ENCODE peak calls at places on chromosome 1, in seven cellular contexts. M, W, J, X, S, G and U are unnamed samples.

GRCh38 chr1:55138740-55139283 is 76.4 kb downstream of the USP24 start:
- DNase-seq in M (no peak), W (no peak), J (no peak), X (no peak), S (no peak), G (no peak), U (no peak)

GRCh38 chr1:234773936-234774677 is 164.1 kb upstream of the IRF2BP2 start:
- DNase-seq in M (no peak), W (no peak), J (no peak), X (no peak), S (no peak), G (no peak), U (no peak)

GRCh38 chr1:184160236-184160635 is 108.7 kb downstream of the TSEN15 start:
- DNase-seq in M (peak), W (no peak), J (no peak), X (peak), S (no peak), G (peak), U (peak)

GRCh38 chr1:45820173-45820572 is 16.8 kb downstream of the MAST2 start:
- DNase-seq in M (no peak), W (no peak), J (no peak), X (no peak), S (no peak), G (no peak), U (no peak)

GRCh38 chr1:106793686-106794085 is 262.8 kb upstream of the PRMT6 start:
- DNase-seq in M (no peak), W (no peak), J (no peak), X (no peak), S (no peak), G (no peak), U (no peak)

GRCh38 chr1:27284425-27285287 is 37.3 kb upstream of the TMEM222 start:
- DNase-seq in M (peak), W (peak), J (no peak), X (peak), S (peak), G (peak), U (peak)

GRCh38 chr1:160089883-160090282 is 8.5 kb downstream of the IGSF8 start:
- DNase-seq in M (no peak), W (no peak), J (no peak), X (no peak), S (no peak), G (no peak), U (no peak)

GRCh38 chr1:21123287-21123961 is 53.3 kb downstream of the EIF4G3 start:
- DNase-seq in M (no peak), W (no peak), J (no peak), X (peak), S (no peak), G (peak), U (peak)

GRCh38 chr1:161038523-161039153 is at the start of gene TSTD1:
- DNase-seq in M (peak), W (peak), J (no peak), X (no peak), S (peak), G (peak), U (no peak)

GRCh38 chr1:22889213-22889827 is 83.3 kb downstream of the LACTBL1 start:
- DNase-seq in M (peak), W (no peak), J (no peak), X (peak), S (no peak), G (peak), U (peak)

GRCh38 chr1:247857069-247857985 is at the start of gene TRIM58:
- DNase-seq in M (peak), W (no peak), J (no peak), X (peak), S (peak), G (peak), U (no peak)

GRCh38 chr1:221849897-221850296 is 108.0 kb upstream of the DUSP10 start:
- DNase-seq in M (peak), W (no peak), J (no peak), X (no peak), S (no peak), G (no peak), U (no peak)

GRCh38 chr1:221841983-221842335 is 100.1 kb upstream of the DUSP10 start:
- DNase-seq in M (no peak), W (no peak), J (no peak), X (no peak), S (no peak), G (no peak), U (no peak)

GRCh38 chr1:221849110-221849509 is 107.2 kb upstream of the DUSP10 start:
- DNase-seq in M (no peak), W (no peak), J (no peak), X (no peak), S (no peak), G (peak), U (no peak)

GRCh38 chr1:221847676-221848075 is 105.8 kb upstream of the DUSP10 start:
- DNase-seq in M (no peak), W (no peak), J (no peak), X (no peak), S (no peak), G (no peak), U (no peak)

DNA sequence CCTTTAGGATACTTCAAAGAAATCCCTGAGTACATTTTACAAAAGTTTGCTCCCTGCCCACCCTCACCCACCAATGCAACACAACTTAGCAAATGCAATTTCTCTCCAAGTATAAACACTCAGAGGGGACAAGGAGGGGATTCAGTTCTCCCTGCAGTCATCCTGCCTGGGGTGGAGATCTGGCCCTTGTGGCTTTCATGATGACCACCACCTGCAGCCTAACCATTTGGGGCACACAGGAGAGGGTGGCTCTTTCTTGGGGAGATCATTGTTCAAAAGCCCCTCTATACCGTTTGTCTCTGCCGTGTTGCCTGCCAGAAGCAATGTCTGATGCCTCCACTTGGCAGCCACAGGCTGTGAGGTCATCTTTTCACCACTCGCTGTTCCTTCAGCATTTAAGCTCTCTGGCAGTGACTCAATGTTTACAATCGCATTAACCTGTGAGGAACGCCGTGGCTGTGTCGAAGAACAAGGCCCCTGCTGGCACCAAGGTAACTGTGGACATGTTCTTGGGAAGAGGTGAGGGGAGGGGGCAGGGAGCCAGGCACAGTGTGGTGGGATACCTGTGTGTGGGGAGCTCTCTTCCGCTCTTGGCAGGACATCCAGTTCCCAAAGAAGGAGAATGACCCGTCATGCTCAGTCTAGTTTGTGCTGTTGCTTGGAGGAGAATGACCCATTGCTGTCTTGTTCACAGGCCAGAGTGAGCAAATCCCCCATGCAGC is 103.9 kb upstream of the DUSP10 start:
- DNase-seq in M (peak), W (peak), J (no peak), X (peak), S (no peak), G (peak), U (peak)
- H2AK5ac ChIP-seq in M (no peak), W (no peak), J (no peak), X (no peak), S (no peak), G (no peak), U (peak)

DNA sequence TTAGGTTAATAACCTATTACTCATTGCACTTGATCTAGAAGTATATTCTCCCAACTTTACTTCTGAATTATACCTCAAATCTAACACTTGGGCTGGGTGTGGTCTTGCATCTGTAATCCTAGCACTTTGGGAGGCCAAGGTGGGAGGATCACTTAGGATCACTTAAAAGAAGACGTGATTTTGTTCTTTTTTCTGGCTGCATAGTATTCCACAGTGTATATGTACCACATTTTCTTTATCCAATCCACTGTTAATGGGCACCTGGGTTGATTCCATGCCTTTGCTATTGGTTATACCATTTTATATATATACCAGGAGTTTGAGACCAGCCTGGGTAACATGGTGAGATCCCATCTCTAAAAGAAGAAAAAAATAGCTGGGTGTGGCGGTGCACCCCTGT is 48.5 kb upstream of the TSNAX start:
- DNase-seq in M (no peak), W (no peak), J (no peak), X (no peak), S (no peak), G (no peak), U (no peak)
- H2AK5ac ChIP-seq in M (no peak), W (no peak), J (no peak), X (no peak), S (no peak), G (no peak), U (no peak)

GRCh38 chr1:97824200-97824599 is 96.6 kb downstream of the DPYD start:
- DNase-seq in M (no peak), W (no peak), J (no peak), X (no peak), S (no peak), G (no peak), U (no peak)
- H2AK5ac ChIP-seq in M (no peak), W (no peak), J (no peak), X (no peak), S (no peak), G (no peak), U (no peak)

DNA sequence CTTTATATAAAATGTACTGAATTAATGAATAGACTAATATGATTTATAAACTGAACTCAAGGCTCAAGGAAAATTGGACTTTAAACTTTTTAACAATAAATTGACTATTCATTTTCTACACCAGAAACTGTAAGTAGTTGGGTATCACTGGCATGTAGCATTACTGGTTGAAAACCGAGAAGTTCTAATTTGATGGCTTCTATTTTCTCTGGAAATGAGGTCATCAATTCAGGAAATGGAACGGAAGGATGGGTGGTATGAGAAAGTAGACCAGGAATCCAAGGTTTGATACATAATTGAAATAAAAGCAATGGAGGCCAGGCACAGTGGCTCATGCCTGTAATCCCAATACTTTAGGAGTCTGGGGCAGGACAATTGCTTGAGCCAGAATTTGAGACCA is 50.4 kb downstream of the RERE start:
- DNase-seq in M (no peak), W (no peak), J (no peak), X (no peak), S (no peak), G (no peak), U (no peak)
- H2AK5ac ChIP-seq in M (no peak), W (no peak), J (no peak), X (no peak), S (no peak), G (no peak), U (no peak)

GRCh38 chr1:229941785-229942184 is 125.3 kb upstream of the GALNT2 start:
- DNase-seq in M (no peak), W (no peak), J (no peak), X (no peak), S (no peak), G (no peak), U (no peak)
- H2AK5ac ChIP-seq in M (no peak), W (no peak), J (no peak), X (no peak), S (no peak), G (no peak), U (no peak)

GRCh38 chr1:245183429-245183828 is 28.6 kb downstream of the KIF26B start:
- DNase-seq in M (no peak), W (no peak), J (no peak), X (no peak), S (no peak), G (no peak), U (no peak)

GRCh38 chr1:245184791-245185190 is 30.0 kb downstream of the KIF26B start:
- DNase-seq in M (no peak), W (no peak), J (no peak), X (no peak), S (no peak), G (no peak), U (no peak)

GRCh38 chr1:245188350-245188749 is 33.6 kb downstream of the KIF26B start:
- DNase-seq in M (no peak), W (no peak), J (no peak), X (no peak), S (no peak), G (no peak), U (no peak)
- H2AK5ac ChIP-seq in M (no peak), W (no peak), J (no peak), X (no peak), S (no peak), G (no peak), U (no peak)

DNA sequence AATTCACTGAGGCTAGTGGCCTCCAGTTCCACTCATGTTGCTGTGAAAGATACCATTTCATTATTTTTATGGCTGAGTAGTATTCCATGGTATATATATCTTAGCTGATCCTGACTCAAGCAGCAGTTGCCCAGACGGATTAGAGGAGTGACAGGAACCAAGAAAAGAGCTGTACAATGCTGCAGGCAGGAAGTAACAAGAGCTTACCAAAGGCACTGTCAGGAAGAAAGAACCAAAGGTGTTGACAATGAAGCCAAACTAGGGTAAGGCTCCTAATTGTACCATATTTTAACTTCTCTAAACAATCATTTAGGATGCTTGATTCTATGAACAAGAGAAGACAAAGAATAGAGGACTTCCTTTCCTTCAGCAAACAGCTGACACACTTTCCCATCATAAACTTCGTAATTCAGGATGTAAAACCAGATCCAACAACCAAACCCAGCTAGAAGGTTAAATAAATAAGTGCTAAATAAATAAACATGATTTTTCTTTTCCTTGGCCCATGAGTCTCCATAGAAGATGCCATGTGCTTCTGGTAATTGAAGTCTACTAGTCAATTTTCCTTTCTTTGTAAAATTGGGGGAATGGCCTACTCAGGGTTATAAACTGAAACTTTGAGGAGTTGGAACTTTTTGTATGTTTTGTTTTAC is 248.2 kb upstream of the SGIP1 start:
- DNase-seq in M (no peak), W (no peak), J (no peak), X (peak), S (no peak), G (no peak), U (no peak)
- H2AK5ac ChIP-seq in M (no peak), W (no peak), J (no peak), X (no peak), S (no peak), G (no peak), U (no peak)

GRCh38 chr1:36708587-36708986 is 225.9 kb upstream of the CSF3R start:
- DNase-seq in M (no peak), W (no peak), J (no peak), X (no peak), S (no peak), G (no peak), U (no peak)
- H2AK5ac ChIP-seq in M (no peak), W (no peak), J (no peak), X (no peak), S (peak), G (no peak), U (no peak)

DNA sequence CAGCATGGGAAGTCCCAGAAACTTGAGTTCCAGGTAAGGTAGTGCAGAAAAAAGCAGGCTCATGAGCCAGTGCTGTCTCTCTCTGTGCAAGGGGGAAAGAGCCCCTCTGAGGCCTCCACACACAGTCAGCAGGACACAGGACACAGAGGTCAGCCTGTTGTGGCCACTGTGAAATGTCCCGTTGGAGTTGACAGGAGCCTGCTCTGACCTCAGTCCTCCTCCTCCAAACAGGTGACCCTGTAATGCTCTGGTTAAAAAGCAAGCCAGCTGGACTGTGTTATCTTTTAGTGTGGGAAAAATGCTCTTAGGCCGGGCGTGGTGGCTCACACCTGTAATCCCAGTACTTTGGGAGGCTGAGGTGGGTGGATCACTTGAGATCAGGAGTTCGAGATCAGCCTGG is 24.2 kb upstream of the GPR157 start:
- DNase-seq in M (no peak), W (no peak), J (no peak), X (no peak), S (no peak), G (no peak), U (no peak)
- H2AK5ac ChIP-seq in M (no peak), W (no peak), J (no peak), X (no peak), S (no peak), G (no peak), U (no peak)

DNA sequence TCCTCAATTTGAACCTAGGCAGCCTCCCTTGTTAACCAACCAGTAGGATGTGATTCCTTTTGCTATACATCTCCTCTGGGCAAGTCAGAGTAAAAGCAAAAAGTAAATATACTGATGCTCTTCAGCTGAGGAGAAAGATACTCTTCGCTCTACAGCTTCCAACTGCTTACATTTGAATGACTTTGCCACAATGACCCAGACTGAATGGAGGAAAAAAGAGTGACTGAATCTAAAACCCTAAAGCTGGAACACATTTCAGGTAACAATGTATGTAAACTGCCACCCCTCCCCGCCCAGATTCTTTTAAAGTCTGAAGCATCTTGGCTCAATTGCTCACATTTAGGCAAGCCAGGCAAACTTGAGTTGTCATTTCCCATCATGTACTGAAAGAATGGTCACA is 46.1 kb downstream of the SLC16A1 start:
- DNase-seq in M (no peak), W (no peak), J (no peak), X (no peak), S (no peak), G (no peak), U (no peak)
- H2AK5ac ChIP-seq in M (no peak), W (no peak), J (no peak), X (no peak), S (no peak), G (no peak), U (no peak)